ENCODE peak calls at places on chromosomes 3 and 15, in four cellular contexts. Z is H9, J is mesendoderm, A is H1. I is an unnamed sample.

GRCh38 chr3:61564405-61565059 is 3.2 kb downstream of the PTPRG start:
- DNase-seq in Z (peak), J (peak), A (peak), I (peak)

GRCh38 chr3:64148955-64149653 is 76.2 kb downstream of the PRICKLE2 start:
- DNase-seq in Z (no peak), J (no peak), A (no peak), I (no peak)

GRCh38 chr15:78168591-78168990 is 19.4 kb downstream of the IDH3A start:
- DNase-seq in Z (no peak), J (no peak), A (no peak), I (no peak)

GRCh38 chr3:114760679-114761078 is 386.4 kb downstream of the ZBTB20 start:
- DNase-seq in Z (no peak), J (no peak), A (no peak), I (no peak)

GRCh38 chr15:40198364-40199085 is 37.7 kb downstream of the BUB1B start:
- DNase-seq in Z (no peak), J (no peak), A (no peak), I (no peak)

GRCh38 chr3:137946341-137946973 is 63.5 kb upstream of the CLDN18 start:
- DNase-seq in Z (peak), J (peak), A (peak), I (peak)

GRCh38 chr3:124246949-124247348 is 255.0 kb upstream of the ROPN1 start:
- DNase-seq in Z (no peak), J (no peak), A (no peak), I (peak)

GRCh38 chr15:71485094-71485693 is 325.2 kb upstream of the NR2E3 start:
- DNase-seq in Z (no peak), J (peak), A (no peak), I (no peak)

GRCh38 chr15:92117301-92117731 is 263.8 kb downstream of the SLCO3A1 start:
- DNase-seq in Z (no peak), J (no peak), A (no peak), I (no peak)

GRCh38 chr3:129623447-129624118 is 17.1 kb upstream of the PLXND1 start:
- DNase-seq in Z (no peak), J (no peak), A (no peak), I (no peak)

GRCh38 chr3:30354972-30355371 is 251.4 kb upstream of the TGFBR2 start:
- DNase-seq in Z (no peak), J (no peak), A (no peak), I (peak)

GRCh38 chr3:98587654-98588532 is 5.5 kb downstream of the CPOX start:
- DNase-seq in Z (no peak), J (no peak), A (no peak), I (peak)

GRCh38 chr3:76970006-76970680 is 69.8 kb upstream of the ROBO2 start:
- DNase-seq in Z (no peak), J (peak), A (no peak), I (no peak)

GRCh38 chr3:23071758-23072157 is 131.4 kb upstream of the UBE2E2 start:
- DNase-seq in Z (no peak), J (no peak), A (no peak), I (no peak)

GRCh38 chr3:123188058-123188457 is 13.7 kb upstream of the SEC22A start:
- DNase-seq in Z (no peak), J (no peak), A (no peak), I (peak)

GRCh38 chr3:63228677-63229076 is 49.4 kb upstream of the SYNPR start:
- DNase-seq in Z (peak), J (peak), A (no peak), I (peak)

GRCh38 chr15:63996794-63997357 is 49.4 kb downstream of the DAPK2 start:
- DNase-seq in Z (no peak), J (no peak), A (no peak), I (no peak)

GRCh38 chr3:191727338-191727737 is 266.4 kb downstream of the PYDC2 start:
- DNase-seq in Z (no peak), J (no peak), A (no peak), I (no peak)

GRCh38 chr3:191775451-191776233 is 314.7 kb downstream of the PYDC2 start:
- DNase-seq in Z (no peak), J (peak), A (no peak), I (no peak)

GRCh38 chr3:155370764-155371503 is 77.5 kb upstream of the STRIT1 start:
- DNase-seq in Z (no peak), J (no peak), A (no peak), I (no peak)

GRCh38 chr3:195904364-195904763 is 4.0 kb downstream of the TNK2 start:
- DNase-seq in Z (no peak), J (no peak), A (no peak), I (no peak)

GRCh38 chr3:175383813-175384212 is 524.7 kb downstream of the NAALADL2 start:
- DNase-seq in Z (no peak), J (no peak), A (no peak), I (peak)

GRCh38 chr15:37122703-37123102 is 22.4 kb upstream of the MEIS2 start:
- DNase-seq in Z (no peak), J (peak), A (no peak), I (no peak)

GRCh38 chr3:166444336-166444735 is 607.1 kb upstream of the BCHE start:
- DNase-seq in Z (no peak), J (no peak), A (no peak), I (peak)
- H4K5ac ChIP-seq in Z (no peak), J (no peak), A (no peak), I (no peak)

GRCh38 chr3:139427283-139428060 is 38.0 kb upstream of the COPB2 start:
- DNase-seq in Z (no peak), J (peak), A (no peak), I (peak)
- H4K5ac ChIP-seq in Z (no peak), J (no peak), A (no peak), I (no peak)

DNA sequence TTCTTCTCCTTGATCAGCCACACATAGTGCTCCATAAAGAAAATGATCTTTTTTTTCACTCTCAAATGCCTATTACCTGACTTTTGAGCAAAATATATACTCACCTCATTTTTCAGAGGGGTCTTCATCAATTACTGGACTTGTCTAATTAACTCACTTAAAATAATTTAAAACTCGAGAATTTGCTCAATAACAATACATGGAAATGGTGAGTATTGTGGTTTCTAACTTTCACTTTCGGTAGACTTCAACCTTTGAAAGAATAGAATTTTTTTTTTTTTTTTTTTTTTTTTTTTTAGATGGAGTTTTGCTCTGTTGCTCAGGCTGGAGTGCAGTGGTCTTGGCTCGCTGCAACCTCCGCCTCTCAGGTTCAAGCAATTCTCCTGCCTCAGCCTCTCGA is 17.7 kb upstream of the EPHB1 start:
- DNase-seq in Z (no peak), J (no peak), A (no peak), I (no peak)
- H4K5ac ChIP-seq in Z (no peak), J (no peak), A (no peak), I (no peak)

DNA sequence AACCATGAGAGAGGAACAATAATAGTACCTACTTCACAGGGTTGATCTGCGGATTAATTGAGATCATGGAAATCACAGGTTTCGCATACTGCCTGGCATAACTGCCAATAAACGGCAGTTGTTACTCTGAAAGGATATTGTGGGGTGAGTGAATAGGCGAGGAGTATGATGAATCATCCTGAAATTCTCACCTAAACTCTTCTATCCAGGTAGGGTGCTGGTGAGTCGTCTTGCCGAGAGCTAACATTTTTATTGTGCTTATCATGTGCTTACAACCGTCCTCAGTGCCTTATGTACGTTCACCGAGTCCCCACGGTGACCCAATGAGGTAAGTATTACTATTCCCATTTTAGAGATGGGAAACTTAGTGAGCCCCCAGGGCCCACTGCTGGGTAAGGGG is 52.4 kb upstream of the SRGAP3 start:
- DNase-seq in Z (no peak), J (peak), A (no peak), I (no peak)
- H4K5ac ChIP-seq in Z (no peak), J (no peak), A (no peak), I (no peak)

GRCh38 chr3:95626107-95626506 is 1188.3 kb upstream of the EPHA6 start:
- DNase-seq in Z (no peak), J (no peak), A (no peak), I (no peak)

GRCh38 chr3:95627293-95627692 is 1187.1 kb upstream of the EPHA6 start:
- DNase-seq in Z (no peak), J (peak), A (no peak), I (no peak)

GRCh38 chr3:95627697-95628096 is 1186.7 kb upstream of the EPHA6 start:
- DNase-seq in Z (no peak), J (no peak), A (no peak), I (no peak)

GRCh38 chr3:95629802-95630201 is 1184.6 kb upstream of the EPHA6 start:
- DNase-seq in Z (no peak), J (peak), A (no peak), I (no peak)
- H4K5ac ChIP-seq in Z (no peak), J (no peak), A (no peak), I (no peak)

DNA sequence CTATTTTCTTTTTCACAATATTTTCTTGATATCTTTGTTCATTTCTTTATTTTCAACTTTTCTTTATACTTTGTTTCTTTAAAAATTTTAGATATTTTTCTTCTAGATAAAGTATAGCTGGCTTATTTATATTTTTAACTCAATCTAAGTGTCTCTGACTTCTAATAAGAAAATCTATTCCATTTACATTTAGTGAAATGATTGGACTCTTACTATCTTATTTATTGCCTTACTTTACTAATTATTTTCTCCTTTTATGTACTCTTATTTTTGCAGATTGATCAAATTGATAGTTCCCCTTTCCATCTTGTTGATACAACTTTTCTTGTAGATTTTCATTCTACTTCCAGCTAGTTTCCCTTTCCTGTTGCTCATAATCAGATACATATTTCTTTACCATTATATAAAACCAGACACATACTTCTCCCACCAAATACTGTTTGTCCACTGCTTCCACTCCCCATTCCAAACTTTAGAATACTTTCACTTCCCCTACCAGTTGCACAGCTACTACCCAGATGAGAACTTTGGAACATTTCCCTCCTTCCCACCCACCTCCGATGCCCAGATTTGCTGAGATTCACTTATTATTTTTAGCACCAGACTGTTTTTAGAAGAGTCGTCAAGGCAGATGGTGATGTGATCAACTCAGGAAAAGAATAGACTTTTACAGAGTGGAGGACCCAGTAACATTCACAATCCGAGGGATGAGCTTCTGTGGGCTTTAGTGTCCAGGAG is 151.5 kb downstream of the LIPC start:
- DNase-seq in Z (no peak), J (no peak), A (no peak), I (no peak)
- H4K5ac ChIP-seq in Z (no peak), J (no peak), A (no peak), I (no peak)

GRCh38 chr3:115788921-115789470 is 165.7 kb downstream of the GAP43 start:
- DNase-seq in Z (no peak), J (no peak), A (no peak), I (peak)
- H4K5ac ChIP-seq in Z (no peak), J (no peak), A (no peak), I (peak)

GRCh38 chr3:186317478-186317877 is 44.6 kb downstream of the DGKG start:
- DNase-seq in Z (no peak), J (no peak), A (no peak), I (no peak)
- H4K5ac ChIP-seq in Z (no peak), J (no peak), A (no peak), I (no peak)

DNA sequence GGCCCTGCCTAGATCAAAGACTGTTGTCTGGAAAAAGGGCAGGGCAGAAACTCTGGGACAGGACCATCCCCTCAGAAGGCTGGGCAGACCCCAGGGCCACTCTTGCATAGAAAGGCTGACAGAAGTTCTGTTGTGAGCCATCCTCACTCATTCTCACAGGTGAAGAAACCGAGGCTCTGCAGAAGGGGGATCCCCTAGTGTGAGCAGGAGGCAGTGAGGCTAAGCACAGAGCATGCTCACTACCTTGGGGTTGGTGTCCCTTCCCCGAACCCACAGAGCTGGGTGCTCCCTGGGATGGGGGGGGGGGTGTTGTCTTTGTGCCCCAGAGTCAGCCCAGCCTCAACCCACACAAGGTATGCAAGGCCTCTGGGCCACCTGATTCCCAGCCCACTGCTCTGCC is 50.9 kb upstream of the TMEM115 start:
- DNase-seq in Z (no peak), J (no peak), A (no peak), I (no peak)
- H4K5ac ChIP-seq in Z (no peak), J (no peak), A (no peak), I (no peak)

I was measured in IMR-90.